ENCODE peak calls at places on chromosome 14, in eight cellular contexts. R is activated CD4-positive, alpha-beta memory T cell treated with anti-CD3 and anti-CD28 coated beads, Interleukin-2, amount 10 ng/mL, durations not matched to agents 7 days and 5 days; A is mesendoderm; D is NAMALWA; N is CD4-positive, alpha-beta T cell; S is stimulated activated CD4-positive, alpha-beta T cell treated with anti-CD3 and anti-CD28 coated beads, Interleukin-2, amount 100 ng/mL, for 24 hours; C is posterior vena cava; T is RPMI8226. H is an unnamed sample.

GRCh38 chr14:40630471-40630870 is 976.2 kb upstream of the LRFN5 start:
- DNase-seq in N (no peak), C (no peak), A (peak), T (no peak), S (no peak), R (no peak), D (no peak), H (no peak)

GRCh38 chr14:39276579-39277114 is 42.9 kb downstream of the MIA2 start:
- DNase-seq in T (no peak), R (no peak), D (no peak), S (no peak), A (no peak), C (no peak), N (no peak), H (no peak)

GRCh38 chr14:60862283-60862682 is 118.6 kb downstream of the TRMT5 start:
- DNase-seq in C (no peak), T (no peak), N (no peak), A (no peak), D (peak), R (no peak), S (no peak), H (no peak)

GRCh38 chr14:105888784-105889665 is 362.6 kb downstream of the TMEM121 start:
- DNase-seq in T (no peak), N (no peak), C (peak), A (no peak), S (no peak), R (no peak), D (no peak), H (no peak)

GRCh38 chr14:101604228-101604934 is 43.1 kb downstream of the DIO3 start:
- DNase-seq in R (no peak), A (no peak), N (no peak), T (no peak), D (no peak), C (peak), S (no peak), H (no peak)

GRCh38 chr14:66404051-66404450 is 82.1 kb upstream of the CCDC196 start:
- DNase-seq in N (no peak), R (no peak), D (no peak), C (no peak), S (no peak), A (no peak), T (no peak), H (no peak)

GRCh38 chr14:50800032-50800431 is 30.9 kb downstream of the NIN start:
- DNase-seq in T (no peak), S (no peak), D (no peak), N (no peak), C (no peak), R (no peak), A (no peak), H (no peak)

GRCh38 chr14:70707138-70708038 is 65.7 kb downstream of the TTC9 start:
- DNase-seq in C (no peak), R (no peak), D (no peak), S (peak), T (no peak), A (peak), N (no peak), H (peak)

GRCh38 chr14:60630129-60630528 is 19.1 kb downstream of the SIX1 start:
- DNase-seq in N (no peak), C (no peak), R (no peak), S (no peak), T (no peak), A (no peak), D (no peak), H (no peak)

GRCh38 chr14:100286484-100287191 is 19.6 kb downstream of the SLC25A29 start:
- DNase-seq in R (no peak), N (no peak), T (no peak), A (no peak), D (no peak), C (peak), S (no peak), H (peak)

GRCh38 chr14:93987376-93987775 is 9.7 kb upstream of the CCDC197 start:
- DNase-seq in C (no peak), D (no peak), A (no peak), T (no peak), S (no peak), N (no peak), R (no peak), H (no peak)

GRCh38 chr14:101088714-101089113 is 185.2 kb upstream of the RTL1 start:
- DNase-seq in R (peak), S (no peak), C (no peak), A (no peak), N (no peak), T (no peak), D (no peak), H (no peak)

GRCh38 chr14:66509874-66510273 is 1.9 kb downstream of the GPHN start:
- DNase-seq in S (no peak), A (no peak), N (no peak), D (no peak), C (no peak), T (no peak), R (no peak), H (no peak)

GRCh38 chr14:67943947-67944346 is 124.4 kb downstream of the RAD51B start:
- DNase-seq in A (peak), R (peak), C (no peak), T (peak), N (peak), D (peak), S (peak), H (peak)

GRCh38 chr14:104592785-104593184 is 11.8 kb downstream of the TMEM179 start:
- DNase-seq in C (peak), A (no peak), D (no peak), S (no peak), R (no peak), T (no peak), N (no peak), H (no peak)

GRCh38 chr14:55088356-55088755 is 36.9 kb downstream of the MAPK1IP1L start:
- DNase-seq in R (no peak), D (no peak), S (no peak), C (no peak), N (no peak), T (no peak), A (no peak), H (no peak)

GRCh38 chr14:99579903-99580570 is 24.0 kb downstream of the CCDC85C start:
- DNase-seq in T (no peak), N (no peak), C (no peak), R (no peak), A (peak), D (peak), S (no peak), H (peak)

GRCh38 chr14:90302529-90303303 is 29.0 kb downstream of the NRDE2 start:
- DNase-seq in N (no peak), D (no peak), S (no peak), A (peak), R (no peak), C (no peak), T (no peak), H (no peak)

GRCh38 chr14:50964683-50965390 is 20.6 kb upstream of the PYGL start:
- DNase-seq in A (no peak), N (no peak), C (no peak), T (no peak), R (no peak), S (no peak), D (no peak), H (no peak)

GRCh38 chr14:95270203-95270602 is 49.5 kb downstream of the CLMN start:
- DNase-seq in A (no peak), T (no peak), D (no peak), R (no peak), C (no peak), N (no peak), S (no peak), H (no peak)

GRCh38 chr14:97412933-97413574 is 615.9 kb downstream of the VRK1 start:
- DNase-seq in R (no peak), T (no peak), A (no peak), S (peak), D (no peak), C (no peak), N (no peak), H (no peak)

GRCh38 chr14:34322940-34323418 is 139.1 kb downstream of the SPTSSA start:
- DNase-seq in A (peak), N (peak), R (peak), S (peak), D (peak), T (peak), C (peak), H (peak)

GRCh38 chr14:43778956-43779639 is 728.0 kb downstream of the FSCB start:
- DNase-seq in S (no peak), A (no peak), D (no peak), R (no peak), T (no peak), N (no peak), C (no peak), H (no peak)

GRCh38 chr14:24310666-24311604 is at the start of gene LTB4R:
- DNase-seq in D (peak), T (peak), C (peak), R (peak), S (peak), N (peak), A (no peak), H (no peak)

GRCh38 chr14:104749111-104749649 is 3.8 kb upstream of the SIVA1 start:
- DNase-seq in C (no peak), S (no peak), R (no peak), T (peak), A (peak), D (no peak), N (no peak), H (no peak)

GRCh38 chr14:54529811-54530210 is 20.1 kb downstream of the CGRRF1 start:
- DNase-seq in R (no peak), D (no peak), N (no peak), T (no peak), C (no peak), S (no peak), A (no peak), H (no peak)

GRCh38 chr14:21071225-21072041 is 1.3 kb downstream of the ARHGEF40 start:
- DNase-seq in A (peak), C (peak), T (peak), S (peak), D (peak), N (peak), R (peak), H (peak)

GRCh38 chr14:64656986-64657385 is 47.2 kb upstream of the PLEKHG3 start:
- DNase-seq in D (no peak), T (no peak), R (no peak), C (no peak), N (no peak), S (no peak), A (no peak), H (no peak)

GRCh38 chr14:35925319-35925718 is 99.2 kb downstream of the BRMS1L start:
- DNase-seq in S (no peak), C (no peak), T (no peak), A (no peak), R (no peak), D (no peak), N (no peak), H (no peak)

GRCh38 chr14:90177537-90178189 is 78.7 kb upstream of the PSMC1 start:
- DNase-seq in C (no peak), N (no peak), D (no peak), R (no peak), T (no peak), S (no peak), A (no peak), H (no peak)

GRCh38 chr14:77151245-77151644 is 9.7 kb upstream of the ZDHHC22 start:
- DNase-seq in C (no peak), N (no peak), R (no peak), A (peak), T (peak), D (peak), S (peak), H (peak)

GRCh38 chr14:81459421-81459820 is 59.3 kb upstream of the STON2 start:
- DNase-seq in R (no peak), T (no peak), S (no peak), N (no peak), D (no peak), A (no peak), C (no peak), H (no peak)

GRCh38 chr14:99171396-99171795 is 100.6 kb downstream of the BCL11B start:
- DNase-seq in A (no peak), D (no peak), R (no peak), S (no peak), N (no peak), T (no peak), C (no peak), H (no peak)

GRCh38 chr14:84819528-84819927 is 710.4 kb upstream of the FLRT2 start:
- DNase-seq in T (no peak), C (no peak), S (no peak), R (no peak), A (no peak), N (no peak), D (no peak), H (no peak)

GRCh38 chr14:104519721-104520120 is 59.8 kb upstream of the C14orf180 start:
- DNase-seq in N (no peak), A (no peak), S (no peak), D (no peak), R (peak), T (no peak), C (no peak), H (no peak)

H was measured in H9.